ENCODE peak calls at places on chromosomes 11 and 22, in ten cellular contexts. U is NAMALWA; A is mammary epithelial cell; W is T-helper 2 cell; C is activated naive CD4-positive, alpha-beta T cell; D is neural progenitor cell; P is SW 1271; F is body of pancreas; V is glutamatergic neuron; Y is stimulated activated CD8-positive, alpha-beta memory T cell treated with anti-CD3 and anti-CD28 coated beads, Interleukin-7, amount 100 ng/mL, for 1 hour. X is an unnamed sample.

GRCh38 chr11:122784325-122785155 is 53.8 kb upstream of the CRTAM start:
- DNase-seq in W (no peak), D (no peak), U (no peak), Y (no peak), A (peak), C (no peak), P (no peak), V (no peak), F (peak), X (no peak)

GRCh38 chr22:17554814-17555213 is 8.5 kb upstream of the SLC25A18 start:
- DNase-seq in C (no peak), D (no peak), A (no peak), W (no peak), U (no peak), F (no peak), P (no peak), Y (no peak), V (no peak), X (no peak)

GRCh38 chr11:1521382-1522080 is 35.0 kb upstream of the MOB2 start:
- DNase-seq in D (no peak), C (no peak), V (peak), U (peak), W (no peak), A (no peak), F (no peak), P (no peak), Y (no peak), X (no peak)

GRCh38 chr11:45178890-45179663 is 32.6 kb downstream of the PRDM11 start:
- DNase-seq in A (peak), P (no peak), W (no peak), C (no peak), U (no peak), V (no peak), D (no peak), Y (no peak), F (no peak), X (no peak)

GRCh38 chr11:26599421-26599820 is 27.4 kb upstream of the MUC15 start:
- DNase-seq in A (peak), D (no peak), Y (no peak), U (no peak), P (no peak), C (no peak), F (no peak), W (no peak), V (no peak), X (peak)

GRCh38 chr22:20094158-20094807 is 14.2 kb downstream of the DGCR8 start:
- DNase-seq in Y (no peak), P (no peak), C (no peak), D (no peak), F (no peak), U (no peak), V (no peak), A (no peak), W (no peak), X (no peak)

GRCh38 chr11:102476812-102477211 is 24.2 kb upstream of the TMEM123 start:
- DNase-seq in W (peak), A (peak), Y (no peak), P (peak), C (no peak), D (peak), F (peak), U (peak), V (no peak), X (peak)

GRCh38 chr11:65558002-65558784 is at the start of gene LTBP3:
- DNase-seq in D (peak), A (peak), V (no peak), C (no peak), W (peak), U (no peak), F (peak), P (no peak), Y (no peak), X (peak)

GRCh38 chr11:124536520-124536919 is 6.9 kb downstream of the OR8B12 start:
- DNase-seq in Y (no peak), D (peak), C (no peak), F (peak), W (no peak), A (peak), P (no peak), V (no peak), U (no peak), X (no peak)

GRCh38 chr11:75319035-75319877 is 32.2 kb downstream of the ARRB1 start:
- DNase-seq in A (peak), W (no peak), V (no peak), U (no peak), Y (no peak), P (no peak), F (peak), C (no peak), D (no peak), X (no peak)

GRCh38 chr11:534592-535518 is 521 bp downstream of the HRAS start:
- DNase-seq in P (no peak), F (peak), D (peak), C (no peak), U (peak), W (peak), Y (no peak), V (no peak), A (peak), X (no peak)

GRCh38 chr11:64165842-64166635 is at the start of gene MACROD1:
- DNase-seq in D (peak), P (peak), Y (peak), U (peak), V (peak), F (peak), C (peak), W (peak), A (peak), X (peak)

GRCh38 chr11:81915045-81915444 is 818.6 kb downstream of the FAM181B start:
- DNase-seq in F (no peak), D (no peak), A (no peak), V (no peak), P (no peak), U (no peak), C (no peak), Y (no peak), W (peak), X (no peak)

GRCh38 chr11:123239371-123240150 is 44.5 kb upstream of the CLMP start:
- DNase-seq in D (no peak), V (no peak), A (peak), U (no peak), W (no peak), Y (no peak), F (no peak), C (no peak), P (no peak), X (no peak)

GRCh38 chr11:93895106-93895862 is 44.9 kb upstream of the VSTM5 start:
- DNase-seq in C (no peak), U (peak), V (no peak), W (peak), P (peak), D (peak), F (peak), Y (no peak), A (peak), X (peak)

GRCh38 chr11:25981998-25982397 is 349.9 kb upstream of the ANO3 start:
- DNase-seq in W (no peak), Y (no peak), F (no peak), D (peak), P (peak), C (no peak), V (no peak), U (peak), A (peak), X (no peak)

GRCh38 chr11:35305670-35306382 is 113.5 kb downstream of the SLC1A2 start:
- DNase-seq in Y (no peak), P (peak), F (no peak), V (no peak), W (peak), U (peak), A (no peak), D (peak), C (no peak), X (peak)

GRCh38 chr11:109196016-109196415 is 226.0 kb upstream of the C11orf87 start:
- DNase-seq in U (no peak), P (no peak), V (no peak), A (no peak), F (no peak), W (no peak), C (no peak), Y (no peak), D (no peak), X (no peak)

GRCh38 chr11:117840881-117841581 is 16.5 kb upstream of the FXYD2 start:
- DNase-seq in C (no peak), A (no peak), W (no peak), Y (no peak), U (no peak), P (no peak), F (no peak), D (no peak), V (no peak), X (no peak)

GRCh38 chr11:70182266-70182665 is 20.8 kb upstream of the FADD start:
- DNase-seq in D (no peak), F (no peak), A (no peak), U (no peak), Y (no peak), V (no peak), W (no peak), P (no peak), C (no peak), X (no peak)

GRCh38 chr11:120540744-120541143 is 29.2 kb downstream of the GRIK4 start:
- DNase-seq in U (no peak), P (no peak), F (no peak), V (no peak), A (no peak), C (no peak), D (no peak), W (no peak), Y (no peak), X (no peak)

GRCh38 chr11:96090711-96091110 is 166.8 kb upstream of the MTMR2 start:
- DNase-seq in P (no peak), F (no peak), V (no peak), C (no peak), A (no peak), U (no peak), D (no peak), W (no peak), Y (no peak), X (no peak)